ENCODE peak calls at places on chromosomes 16 and 17, in five cellular contexts. P is colonic mucosa, I is heart left ventricle, T is choroid plexus epithelial cell, F is neural crest cell. E is an unnamed sample.

GRCh38 chr17:75404739-75405364 is 626 bp downstream of the GRB2 start:
- DNase-seq in P (peak; percentile 63), I (no peak), T (peak; percentile 47), F (no peak), E (peak; percentile 39)

GRCh38 chr16:53893731-53894435 is 189.9 kb downstream of the FTO start:
- DNase-seq in P (peak; percentile 38), I (no peak), T (peak; percentile 70), F (no peak), E (peak; percentile 86)

GRCh38 chr17:59754547-59754946 is 47.1 kb downstream of the VMP1 start:
- DNase-seq in P (no peak), I (no peak), T (peak; percentile 96), F (no peak), E (peak; percentile 95)

GRCh38 chr16:9008335-9009260 is 44.9 kb upstream of the USP7 start:
- DNase-seq in P (peak; percentile 89), I (peak; percentile 71), T (peak; percentile 72), F (peak; percentile 84), E (peak; percentile 68)

GRCh38 chr17:50935201-50936124 is 69.3 kb upstream of the TOB1 start:
- DNase-seq in P (no peak), I (peak; percentile 70), T (no peak), F (no peak), E (peak; percentile 99)

GRCh38 chr16:9351440-9351839 is 260.0 kb downstream of the HAPSTR1 start:
- DNase-seq in P (peak; percentile 46), I (no peak), T (no peak), F (no peak), E (peak; percentile 0)

GRCh38 chr17:82661717-82662683 is 13.8 kb upstream of the WDR45B start:
- DNase-seq in P (no peak), I (no peak), T (no peak), F (no peak), E (no peak)

GRCh38 chr17:78532311-78532710 is 44.9 kb downstream of the DNAH17 start:
- DNase-seq in P (peak; percentile 32), I (no peak), T (no peak), F (no peak), E (no peak)

GRCh38 chr16:1074379-1074649 is 1.8 kb downstream of the SSTR5 start:
- DNase-seq in P (no peak), I (no peak), T (no peak), F (no peak), E (no peak)

GRCh38 chr17:17857496-17857895 is 20.7 kb upstream of the SREBF1 start:
- DNase-seq in P (no peak), I (no peak), T (no peak), F (no peak), E (no peak)

GRCh38 chr16:88904676-88905365 is 38.4 kb upstream of the PABPN1L start:
- DNase-seq in P (no peak), I (no peak), T (no peak), F (no peak), E (no peak)

GRCh38 chr17:78919816-78920516 is 5.2 kb downstream of the TIMP2 start:
- DNase-seq in P (no peak), I (no peak), T (no peak), F (no peak), E (no peak)

GRCh38 chr16:85008267-85008666 is 3.1 kb downstream of the ZDHHC7 start:
- DNase-seq in P (no peak), I (no peak), T (no peak), F (no peak), E (no peak)

GRCh38 chr17:64223931-64224657 is 39.0 kb downstream of the TEX2 start:
- DNase-seq in P (no peak), I (no peak), T (no peak), F (no peak), E (no peak)

GRCh38 chr17:50144845-50145531 is 5.5 kb downstream of the PPP1R9B start:
- DNase-seq in P (no peak), I (no peak), T (no peak), F (no peak), E (peak; percentile 72)

GRCh38 chr17:21166599-21167265 is 40.0 kb downstream of the DHRS7B start:
- DNase-seq in P (no peak), I (no peak), T (peak; percentile 46), F (no peak), E (no peak)

GRCh38 chr17:40538936-40539705 is 26.2 kb downstream of the CCR7 start:
- DNase-seq in P (no peak), I (no peak), T (no peak), F (no peak), E (no peak)

GRCh38 chr16:28140788-28141618 is 70.8 kb downstream of the XPO6 start:
- DNase-seq in P (no peak), I (no peak), T (no peak), F (no peak), E (peak; percentile 52)

GRCh38 chr16:86041807-86042206 is 142.8 kb downstream of the IRF8 start:
- DNase-seq in P (no peak), I (no peak), T (no peak), F (no peak), E (no peak)

DNA sequence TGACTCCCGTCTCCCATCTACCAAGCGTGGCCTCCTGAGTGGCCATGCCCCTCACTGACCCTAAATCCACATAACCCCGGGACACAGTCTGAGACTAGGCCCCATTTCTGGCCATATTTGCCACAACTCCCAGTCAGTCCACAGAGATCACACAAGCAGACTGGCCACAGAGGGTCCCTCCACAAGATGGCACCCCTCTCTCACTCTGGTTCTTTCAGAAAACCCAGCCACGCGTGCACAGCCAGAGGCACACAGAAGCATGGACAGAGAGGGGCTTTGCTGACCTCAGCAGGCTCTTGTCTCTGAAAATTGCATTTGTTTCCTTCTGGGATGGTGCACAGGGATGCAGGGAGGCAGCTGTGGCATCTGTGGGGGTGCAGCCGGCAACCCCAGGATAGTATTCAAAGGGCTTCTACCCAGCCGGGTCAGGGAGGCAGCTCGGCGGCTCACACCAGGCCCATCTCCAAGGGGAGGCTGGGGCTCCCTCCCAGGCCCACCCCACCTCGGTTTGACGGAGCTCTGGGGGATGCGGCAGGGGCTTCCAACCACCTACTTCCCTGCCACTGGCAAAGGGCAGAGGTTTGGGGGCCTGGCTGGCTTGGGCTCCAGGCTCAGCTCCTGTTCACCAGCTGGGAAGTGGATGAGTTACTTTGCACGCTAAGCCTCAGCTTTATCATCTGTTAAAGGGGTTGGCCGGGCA is 16.8 kb downstream of the DOC2B start:
- DNase-seq in P (peak; percentile 25), I (peak; percentile 49), T (peak; percentile 65), F (peak; percentile 51), E (peak; percentile 42)
- TF ChIP-seq CTCF in P (peak; percentile 30), I (peak; percentile 32), T (peak; percentile 78), F (peak; percentile 61), E (peak; percentile 40)

DNA sequence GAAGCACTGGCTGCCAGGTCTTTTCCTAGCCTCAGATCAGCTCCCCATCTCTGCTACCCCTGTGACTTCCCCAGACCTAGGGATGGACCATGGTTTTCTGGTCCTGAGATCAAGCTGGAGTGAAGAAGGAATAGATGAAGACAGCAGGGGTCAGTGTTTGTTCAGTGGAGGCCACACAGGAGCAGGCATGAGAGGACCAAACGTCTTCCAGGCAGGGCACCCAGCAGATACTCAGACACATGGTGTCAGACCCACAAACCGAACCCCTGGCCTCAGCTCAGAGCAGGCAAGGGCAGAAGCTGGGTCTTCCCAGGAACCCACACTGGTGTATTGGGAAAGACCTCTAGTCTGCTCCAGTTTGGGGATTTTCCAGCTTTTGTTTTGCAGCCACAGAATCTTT is 189.7 kb downstream of the IRX5 start:
- DNase-seq in P (no peak), I (no peak), T (no peak), F (no peak), E (peak; percentile 15)
- TF ChIP-seq CTCF in P (no peak), I (no peak), T (no peak), F (peak; percentile 21), E (no peak)

GRCh38 chr17:58127846-58128245 is 20.3 kb upstream of the OR4D1 start:
- DNase-seq in P (no peak), I (no peak), T (no peak), F (no peak), E (no peak)

GRCh38 chr17:58117382-58117781 is 30.8 kb upstream of the OR4D1 start:
- DNase-seq in P (no peak), I (no peak), T (no peak), F (no peak), E (no peak)

GRCh38 chr17:58119491-58119890 is 28.7 kb upstream of the OR4D1 start:
- DNase-seq in P (no peak), I (no peak), T (no peak), F (no peak), E (no peak)

GRCh38 chr17:58120195-58120822 is 27.9 kb upstream of the OR4D1 start:
- DNase-seq in P (peak; percentile 44), I (peak; percentile 30), T (peak; percentile 76), F (peak; percentile 57), E (peak; percentile 70)

GRCh38 chr17:58121925-58122324 is 26.3 kb upstream of the OR4D1 start:
- DNase-seq in P (no peak), I (no peak), T (peak; percentile 52), F (no peak), E (peak; percentile 57)
- TF ChIP-seq CTCF in P (no peak), I (peak; percentile 22), T (peak; percentile 50), F (peak; percentile 48), E (peak; percentile 35)

GRCh38 chr17:7444682-7445010 is 215 bp upstream of the CHRNB1 start:
- DNase-seq in P (no peak), I (no peak), T (no peak), F (no peak), E (no peak)

GRCh38 chr17:7446669-7447068 is 1.8 kb downstream of the CHRNB1 start:
- DNase-seq in P (no peak), I (no peak), T (no peak), F (no peak), E (no peak)

GRCh38 chr17:7442142-7442541 is 2.7 kb upstream of the CHRNB1 start:
- DNase-seq in P (no peak), I (no peak), T (no peak), F (no peak), E (no peak)

GRCh38 chr17:7443499-7444485 is 1.1 kb upstream of the CHRNB1 start:
- DNase-seq in P (no peak), I (no peak), T (peak; percentile 47), F (no peak), E (peak; percentile 86)

GRCh38 chr17:7445011-7445927 is at the start of gene CHRNB1:
- DNase-seq in P (peak; percentile 88), I (peak; percentile 82), T (no peak), F (peak; percentile 73), E (no peak)
- TF ChIP-seq CTCF in P (no peak), I (no peak), T (peak; percentile 15), F (peak; percentile 37), E (no peak)

GRCh38 chr16:2163211-2163881 is 7.8 kb downstream of the TRAF7 start:
- DNase-seq in P (peak; percentile 91), I (no peak), T (no peak), F (no peak), E (peak; percentile 87)
- TF ChIP-seq CTCF in P (no peak), I (no peak), T (no peak), F (no peak), E (no peak)

GRCh38 chr17:296906-297690 is 55.5 kb downstream of the RPH3AL start:
- DNase-seq in P (no peak), I (peak; percentile 13), T (no peak), F (no peak), E (no peak)
- TF ChIP-seq CTCF in P (no peak), I (no peak), T (no peak), F (no peak), E (no peak)

DNA sequence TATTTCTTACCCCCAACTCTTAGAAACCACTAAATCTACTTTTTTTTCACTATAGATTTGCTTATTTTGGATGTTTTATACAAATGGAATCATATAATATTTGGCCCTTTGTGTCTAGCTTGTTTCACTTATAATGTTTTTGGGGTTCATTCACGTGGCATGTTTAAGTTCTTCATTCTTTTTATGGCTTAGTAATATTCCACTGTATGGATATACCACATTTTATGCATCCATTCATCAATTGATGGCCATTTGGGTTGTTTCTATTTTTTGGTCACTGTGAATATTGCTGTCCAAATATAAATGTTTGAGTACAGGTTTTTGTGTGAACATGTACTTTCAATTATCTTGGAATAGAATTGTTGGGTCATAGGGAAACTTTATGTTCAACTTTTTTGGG is 9.2 kb upstream of the NOS2 start:
- DNase-seq in P (no peak), I (no peak), T (no peak), F (no peak), E (no peak)
- TF ChIP-seq CTCF in P (no peak), I (no peak), T (no peak), F (no peak), E (no peak)